ENCODE peak calls at places on chromosomes 6 and 20, in five cellular contexts. C is cardiac muscle cell, A is fibroblast of villous mesenchyme, Q is ovary, R is HCT116. H is an unnamed sample.

GRCh38 chr20:15310361-15310760 is 972.9 kb upstream of the FLRT3 start:
- DNase-seq in A (no peak), Q (no peak), R (no peak), C (peak), H (peak)

GRCh38 chr6:117600008-117600743 is 2.1 kb downstream of the GOPC start:
- DNase-seq in A (peak), Q (no peak), R (no peak), C (peak), H (peak)

GRCh38 chr6:16392010-16392409 is 153.6 kb downstream of the GMPR start:
- DNase-seq in A (no peak), C (peak), Q (no peak), R (no peak), H (no peak)

GRCh38 chr6:50927816-50928215 is 109.1 kb downstream of the TFAP2B start:
- DNase-seq in Q (no peak), C (no peak), A (no peak), R (no peak), H (peak)

GRCh38 chr6:77131426-77131825 is 331.9 kb downstream of the HTR1B start:
- DNase-seq in R (no peak), Q (no peak), C (no peak), A (no peak), H (no peak)

GRCh38 chr6:159540152-159540551 is 152.9 kb downstream of the SOD2 start:
- DNase-seq in R (peak), C (no peak), Q (no peak), A (no peak), H (no peak)

GRCh38 chr6:53805016-53805415 is 10.2 kb downstream of the LRRC1 start:
- DNase-seq in Q (no peak), A (no peak), R (no peak), C (no peak), H (no peak)

GRCh38 chr6:40774932-40775331 is 187.8 kb upstream of the LRFN2 start:
- DNase-seq in C (no peak), R (no peak), Q (no peak), A (no peak), H (peak)

GRCh38 chr6:77466055-77467028 is 3.1 kb upstream of the HTR1B start:
- DNase-seq in Q (no peak), A (peak), R (no peak), C (peak), H (peak)

GRCh38 chr6:165663283-165663735 is 268 bp upstream of the PDE10A start:
- DNase-seq in C (peak), R (no peak), Q (peak), A (peak), H (peak)

GRCh38 chr6:40054602-40055001 is 120.3 kb upstream of the MOCS1 start:
- DNase-seq in C (no peak), R (no peak), Q (no peak), A (no peak), H (no peak)

GRCh38 chr20:31934968-31935764 is 16.7 kb downstream of the PDRG1 start:
- DNase-seq in R (no peak), Q (no peak), A (no peak), C (no peak), H (no peak)
- TF ChIP-seq CTCF in R (no peak), Q (no peak), A (no peak), C (no peak), H (peak)

GRCh38 chr6:56709650-56710049 is 67.0 kb upstream of the DST start:
- DNase-seq in Q (no peak), A (no peak), R (no peak), C (no peak), H (no peak)

GRCh38 chr6:56706981-56707726 is 64.5 kb upstream of the DST start:
- DNase-seq in R (no peak), C (no peak), Q (no peak), A (no peak), H (no peak)

GRCh38 chr6:56710967-56711366 is 68.3 kb upstream of the DST start:
- DNase-seq in Q (no peak), R (no peak), C (no peak), A (no peak), H (no peak)

GRCh38 chr6:56713285-56713684 is 70.6 kb upstream of the DST start:
- DNase-seq in Q (peak), R (peak), A (peak), C (peak), H (peak)

DNA sequence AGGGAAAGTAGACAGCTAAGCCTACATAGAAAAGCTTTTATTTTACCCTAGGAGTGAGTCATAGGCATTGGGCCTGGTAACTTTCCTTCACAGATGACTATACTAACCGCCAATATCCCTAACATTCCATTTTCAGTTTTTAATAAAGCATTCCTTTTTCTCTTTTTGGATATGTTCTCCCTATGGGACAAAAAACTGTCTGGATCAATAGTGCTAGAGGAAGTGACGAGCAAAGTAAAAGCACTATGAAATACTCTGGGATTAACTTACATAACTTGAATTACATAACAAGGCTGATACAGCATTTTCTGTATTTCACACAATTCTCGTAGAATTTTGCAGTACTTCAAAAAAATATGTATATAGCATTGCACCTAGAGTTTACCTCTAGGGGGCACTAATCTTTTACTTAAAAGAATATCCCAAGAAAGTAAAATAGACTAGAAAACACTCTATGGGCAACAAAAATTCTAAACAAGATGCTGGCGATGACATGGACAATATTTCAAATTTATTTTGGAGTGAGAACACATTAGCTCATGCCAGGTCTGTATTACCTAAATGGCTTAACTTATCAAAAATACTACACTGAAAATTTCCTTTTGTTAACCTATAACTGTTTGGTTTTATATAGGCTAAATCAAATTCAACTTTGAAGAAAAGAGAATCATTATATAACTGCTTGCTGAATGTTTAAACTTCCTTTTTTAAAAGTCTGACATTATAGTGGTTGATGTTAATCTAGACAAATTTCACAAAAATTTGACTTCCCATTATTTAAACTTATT is 66.3 kb upstream of the DST start:
- DNase-seq in C (peak), R (peak), Q (no peak), A (peak), H (peak)
- H3K4me3 ChIP-seq in C (no peak), R (no peak), Q (no peak), A (no peak), H (no peak)

DNA sequence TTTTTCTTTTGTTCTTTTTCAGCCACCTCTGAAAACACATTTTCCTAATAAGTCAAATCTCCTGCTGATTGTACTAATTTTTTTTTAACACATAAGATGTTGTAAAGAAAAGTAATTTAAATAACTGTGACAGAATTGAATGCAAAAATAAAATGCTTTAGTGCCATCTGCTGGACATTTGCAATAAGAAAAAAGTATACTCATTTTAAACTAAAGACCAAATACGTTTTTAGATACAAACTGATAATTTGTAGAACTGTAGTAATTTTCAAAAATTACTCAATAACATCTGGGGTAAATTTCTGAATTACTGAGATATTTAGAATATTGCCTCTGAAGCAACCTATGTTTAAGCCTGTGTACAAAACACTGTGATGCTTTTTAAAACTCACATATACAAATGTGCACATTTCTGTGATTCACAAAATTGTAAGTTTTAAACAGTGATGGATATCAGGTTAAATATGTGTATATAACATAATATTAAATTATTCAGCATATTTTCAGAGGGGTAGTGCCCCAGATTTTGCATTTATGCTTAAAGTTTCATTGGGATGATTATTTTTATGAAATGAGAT is 198.7 kb downstream of the RIMS1 start:
- DNase-seq in A (peak), C (peak), Q (no peak), R (no peak), H (peak)
- TF ChIP-seq CTCF in A (peak), C (peak), Q (no peak), R (peak), H (peak)

GRCh38 chr6:27591660-27592059 is 118.8 kb upstream of the ZNF184 start:
- DNase-seq in R (no peak), A (no peak), C (peak), Q (no peak), H (peak)

GRCh38 chr6:27593200-27593818 is 120.4 kb upstream of the ZNF184 start:
- DNase-seq in A (no peak), Q (no peak), R (no peak), C (no peak), H (peak)

GRCh38 chr6:27593861-27594260 is 121.0 kb upstream of the ZNF184 start:
- DNase-seq in C (no peak), R (no peak), A (no peak), Q (no peak), H (no peak)

GRCh38 chr6:27592481-27593199 is 119.7 kb upstream of the ZNF184 start:
- DNase-seq in Q (no peak), C (peak), A (peak), R (no peak), H (peak)

GRCh38 chr6:27592107-27592480 is 119.2 kb upstream of the ZNF184 start:
- DNase-seq in Q (no peak), A (no peak), R (no peak), C (peak), H (peak)
- H3K4me3 ChIP-seq in Q (no peak), A (peak), R (no peak), C (peak), H (peak)

GRCh38 chr20:36587388-36588136 is 14.2 kb downstream of the TGIF2 start:
- DNase-seq in C (no peak), R (no peak), A (no peak), Q (no peak), H (no peak)

GRCh38 chr20:36591281-36591680 is 14.3 kb upstream of the RAB5IF start:
- DNase-seq in Q (no peak), A (no peak), C (no peak), R (no peak), H (no peak)

GRCh38 chr20:36593347-36593746 is 12.2 kb upstream of the RAB5IF start:
- DNase-seq in Q (no peak), C (no peak), A (no peak), R (no peak), H (no peak)

DNA sequence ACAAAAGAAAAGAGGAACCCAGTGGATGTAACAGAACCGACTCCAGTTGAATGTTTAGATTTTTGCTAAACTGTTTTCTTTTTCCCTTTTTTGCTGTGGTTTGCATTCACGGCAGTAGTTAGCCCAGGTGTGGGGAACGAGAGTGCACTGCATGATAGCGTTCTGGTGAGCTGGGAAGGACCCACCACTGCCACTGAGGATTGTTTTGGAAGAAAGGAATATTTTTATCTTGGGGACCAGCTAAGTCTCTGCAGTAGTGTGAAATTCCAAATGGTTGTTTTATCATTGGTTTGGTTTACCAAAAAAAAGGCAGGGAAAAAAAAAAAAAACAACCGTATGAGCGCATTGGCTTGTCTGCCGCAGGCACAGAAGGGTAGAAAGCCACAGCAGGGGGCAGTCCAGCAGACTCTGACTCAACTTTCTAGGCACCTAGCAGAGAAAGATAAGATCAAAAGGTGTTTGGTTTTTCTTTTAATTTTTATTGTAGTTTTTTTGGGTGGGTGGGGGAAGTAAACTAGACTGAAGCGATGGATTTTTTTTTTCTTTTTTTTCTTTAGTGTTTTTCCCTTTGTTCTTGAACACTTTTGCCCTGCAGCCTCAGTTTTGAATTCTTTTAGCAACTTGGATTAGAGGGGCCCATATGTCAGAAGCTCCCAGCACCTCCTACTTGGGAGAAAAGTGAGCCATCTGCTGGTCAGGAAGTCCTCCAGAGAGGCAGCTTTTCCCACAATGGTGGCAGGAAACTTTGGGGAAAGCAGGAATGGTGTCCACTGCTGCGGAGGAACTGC is 13.5 kb upstream of the RAB5IF start:
- DNase-seq in R (peak), A (peak), Q (peak), C (peak), H (peak)
- TF ChIP-seq CTCF in R (peak), A (peak), Q (peak), C (peak), H (peak)

DNA sequence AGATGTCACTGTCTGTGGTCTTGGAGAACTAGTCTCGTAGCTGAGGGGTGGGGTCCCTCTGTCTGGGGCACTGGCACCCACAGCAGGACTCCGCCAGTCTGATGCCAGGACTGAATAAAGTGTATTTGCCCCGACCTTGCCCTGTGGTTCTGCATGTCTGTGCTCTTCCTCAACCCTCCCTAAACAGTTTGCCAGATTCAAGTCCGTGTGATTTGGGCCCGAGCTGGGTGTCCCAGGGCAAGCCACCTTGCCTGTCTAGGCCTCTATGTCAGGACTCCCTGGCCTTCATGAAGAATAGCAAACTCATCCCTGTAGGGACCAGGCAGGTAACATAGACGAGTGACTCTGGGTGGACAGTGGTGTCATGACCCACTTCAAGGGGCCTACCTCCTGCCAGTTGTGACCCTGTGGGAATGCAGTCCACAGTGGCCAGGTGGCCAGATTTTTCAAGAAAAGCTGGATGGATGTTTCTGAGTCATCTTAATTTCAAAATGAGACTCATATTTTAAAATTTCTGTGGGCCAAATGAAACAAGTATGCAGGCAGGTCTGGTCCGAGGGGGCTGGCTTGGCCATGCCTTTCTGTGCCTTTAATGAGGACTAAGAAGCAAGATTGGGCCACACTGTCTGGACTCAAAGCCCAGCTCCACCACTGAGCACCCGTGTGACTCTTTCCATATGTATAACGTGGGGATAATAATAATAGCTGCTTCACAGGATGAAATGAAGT is 3.4 kb downstream of the SOX12 start:
- DNase-seq in Q (no peak), A (no peak), R (no peak), C (no peak), H (no peak)
- H3K4me3 ChIP-seq in Q (no peak), A (peak), R (no peak), C (peak), H (peak)

GRCh38 chr20:23420943-23421925 is at the start of gene NAPB:
- DNase-seq in R (peak), Q (peak), A (peak), C (peak), H (peak)
- TF ChIP-seq CTCF in R (no peak), Q (peak), A (peak), C (peak), H (peak)